ENCODE peak calls at places on chromosome 21, in six cellular contexts. One of them, this sample, is unnamed.
A peak's percentile ranks its signal among the peaks of the same experiment; 100 is the strongest.

GRCh38 chr21:42918291-42918690 is 7.1 kb downstream of the ERVH48-1 start:
- DNase-seq in GM23338: no peak
- DNase-seq in stimulated activated CD8-positive, alpha-beta memory T cell treated with anti-CD3 and anti-CD28 coated beads, Interleukin-4, amount 100 ng/mL, for 24 hours: no peak
- DNase-seq in activated T-cell treated with anti-CD3 and anti-CD28 coated beads for 24 hours: no peak
- DNase-seq in neuronal stem cell: no peak
- DNase-seq in dermis blood vessel endothelial cell: no peak
- DNase-seq in this sample: no peak

GRCh38 chr21:15004721-15005370 is 60.0 kb downstream of the NRIP1 start:
- DNase-seq in GM23338: peak; percentile 16
- DNase-seq in stimulated activated CD8-positive, alpha-beta memory T cell treated with anti-CD3 and anti-CD28 coated beads, Interleukin-4, amount 100 ng/mL, for 24 hours: no peak
- DNase-seq in activated T-cell treated with anti-CD3 and anti-CD28 coated beads for 24 hours: no peak
- DNase-seq in neuronal stem cell: no peak
- DNase-seq in dermis blood vessel endothelial cell: no peak
- DNase-seq in this sample: no peak

GRCh38 chr21:33374080-33374873 is 28.9 kb upstream of the IFNGR2 start:
- DNase-seq in GM23338: peak; percentile 68
- DNase-seq in stimulated activated CD8-positive, alpha-beta memory T cell treated with anti-CD3 and anti-CD28 coated beads, Interleukin-4, amount 100 ng/mL, for 24 hours: no peak
- DNase-seq in activated T-cell treated with anti-CD3 and anti-CD28 coated beads for 24 hours: peak; percentile 38
- DNase-seq in neuronal stem cell: no peak
- DNase-seq in dermis blood vessel endothelial cell: peak; percentile 81
- DNase-seq in this sample: no peak

GRCh38 chr21:36338975-36339374 is 19.0 kb downstream of the MORC3 start:
- DNase-seq in GM23338: no peak
- DNase-seq in stimulated activated CD8-positive, alpha-beta memory T cell treated with anti-CD3 and anti-CD28 coated beads, Interleukin-4, amount 100 ng/mL, for 24 hours: no peak
- DNase-seq in activated T-cell treated with anti-CD3 and anti-CD28 coated beads for 24 hours: no peak
- DNase-seq in neuronal stem cell: no peak
- DNase-seq in dermis blood vessel endothelial cell: no peak
- DNase-seq in this sample: no peak

GRCh38 chr21:35831791-35832190 is 228.5 kb downstream of the SETD4 start:
- DNase-seq in GM23338: no peak
- DNase-seq in stimulated activated CD8-positive, alpha-beta memory T cell treated with anti-CD3 and anti-CD28 coated beads, Interleukin-4, amount 100 ng/mL, for 24 hours: no peak
- DNase-seq in activated T-cell treated with anti-CD3 and anti-CD28 coated beads for 24 hours: no peak
- DNase-seq in neuronal stem cell: no peak
- DNase-seq in dermis blood vessel endothelial cell: no peak
- DNase-seq in this sample: no peak

GRCh38 chr21:45981641-45982255 is at the start of gene COL6A1:
- DNase-seq in GM23338: peak; percentile 52
- DNase-seq in stimulated activated CD8-positive, alpha-beta memory T cell treated with anti-CD3 and anti-CD28 coated beads, Interleukin-4, amount 100 ng/mL, for 24 hours: no peak
- DNase-seq in activated T-cell treated with anti-CD3 and anti-CD28 coated beads for 24 hours: no peak
- DNase-seq in neuronal stem cell: peak; percentile 68
- DNase-seq in dermis blood vessel endothelial cell: peak; percentile 53
- DNase-seq in this sample: peak; percentile 22

GRCh38 chr21:45019887-45020537 is 54.4 kb upstream of the ADARB1 start:
- DNase-seq in GM23338: no peak
- DNase-seq in stimulated activated CD8-positive, alpha-beta memory T cell treated with anti-CD3 and anti-CD28 coated beads, Interleukin-4, amount 100 ng/mL, for 24 hours: no peak
- DNase-seq in activated T-cell treated with anti-CD3 and anti-CD28 coated beads for 24 hours: no peak
- DNase-seq in neuronal stem cell: no peak
- DNase-seq in dermis blood vessel endothelial cell: no peak
- DNase-seq in this sample: no peak

GRCh38 chr21:44969965-44970755 is 30.3 kb downstream of the SLX9 start:
- DNase-seq in GM23338: no peak
- DNase-seq in stimulated activated CD8-positive, alpha-beta memory T cell treated with anti-CD3 and anti-CD28 coated beads, Interleukin-4, amount 100 ng/mL, for 24 hours: no peak
- DNase-seq in activated T-cell treated with anti-CD3 and anti-CD28 coated beads for 24 hours: no peak
- DNase-seq in neuronal stem cell: no peak
- DNase-seq in dermis blood vessel endothelial cell: peak; percentile 44
- DNase-seq in this sample: no peak

GRCh38 chr21:32270748-32271147 is 8.1 kb downstream of the MIS18A start:
- DNase-seq in GM23338: no peak
- DNase-seq in stimulated activated CD8-positive, alpha-beta memory T cell treated with anti-CD3 and anti-CD28 coated beads, Interleukin-4, amount 100 ng/mL, for 24 hours: no peak
- DNase-seq in activated T-cell treated with anti-CD3 and anti-CD28 coated beads for 24 hours: no peak
- DNase-seq in neuronal stem cell: no peak
- DNase-seq in dermis blood vessel endothelial cell: no peak
- DNase-seq in this sample: no peak

GRCh38 chr21:14046401-14046800 is 164.4 kb downstream of the LIPI start:
- DNase-seq in GM23338: no peak
- DNase-seq in stimulated activated CD8-positive, alpha-beta memory T cell treated with anti-CD3 and anti-CD28 coated beads, Interleukin-4, amount 100 ng/mL, for 24 hours: no peak
- DNase-seq in activated T-cell treated with anti-CD3 and anti-CD28 coated beads for 24 hours: no peak
- DNase-seq in neuronal stem cell: no peak
- DNase-seq in dermis blood vessel endothelial cell: no peak
- DNase-seq in this sample: no peak

GRCh38 chr21:25887646-25888321 is 153.0 kb downstream of the GABPA start:
- DNase-seq in GM23338: no peak
- DNase-seq in stimulated activated CD8-positive, alpha-beta memory T cell treated with anti-CD3 and anti-CD28 coated beads, Interleukin-4, amount 100 ng/mL, for 24 hours: no peak
- DNase-seq in activated T-cell treated with anti-CD3 and anti-CD28 coated beads for 24 hours: no peak
- DNase-seq in neuronal stem cell: no peak
- DNase-seq in dermis blood vessel endothelial cell: no peak
- DNase-seq in this sample: no peak

This sample was measured in GM12892.